ENCODE peak calls at places on chromosomes 3 and 15, in eight cellular contexts. T is activated B cell treated with CpG ODN at 0.5 μM for 24 hours, J is hippocampal formation, X is retina, Y is AG08395, O is GM12864, I is NCI-H1092 treated with DMSO at 0.1 percent for 48 hours, A is EL. C is an unnamed sample.

GRCh38 chr3:72997421-72997961 is 880 bp downstream of the PPP4R2 start:
- DNase-seq in T (peak; percentile 19), J (no peak), X (peak; percentile 63), Y (peak; percentile 31), O (no peak), I (peak; percentile 13), A (peak; percentile 69), C (peak; percentile 4)

GRCh38 chr15:69665641-69666091 is 213.0 kb downstream of the RPLP1 start:
- DNase-seq in T (no peak), J (no peak), X (peak; percentile 74), Y (no peak), O (no peak), I (no peak), A (no peak), C (no peak)

GRCh38 chr3:142983318-142983717 is 18.1 kb upstream of the U2SURP start:
- DNase-seq in T (no peak), J (no peak), X (no peak), Y (no peak), O (no peak), I (no peak), A (no peak), C (no peak)

GRCh38 chr3:133955892-133956291 is 60.2 kb upstream of the RAB6B start:
- DNase-seq in T (no peak), J (no peak), X (no peak), Y (no peak), O (no peak), I (peak; percentile 87), A (no peak), C (no peak)

GRCh38 chr3:172359231-172359630 is 89.0 kb downstream of the GHSR start:
- DNase-seq in T (no peak), J (no peak), X (no peak), Y (no peak), O (no peak), I (no peak), A (no peak), C (no peak)

GRCh38 chr15:32105258-32106248 is 75.2 kb downstream of the CHRNA7 start:
- DNase-seq in T (no peak), J (no peak), X (no peak), Y (no peak), O (no peak), I (no peak), A (no peak), C (no peak)

GRCh38 chr15:57079446-57079845 is 161.0 kb downstream of the TCF12 start:
- DNase-seq in T (no peak), J (peak; percentile 21), X (no peak), Y (no peak), O (no peak), I (no peak), A (no peak), C (no peak)

GRCh38 chr15:40891810-40892448 is 2.3 kb upstream of the VPS18 start:
- DNase-seq in T (no peak), J (peak; percentile 22), X (peak; percentile 61), Y (peak; percentile 55), O (no peak), I (peak; percentile 34), A (peak; percentile 53), C (no peak)

GRCh38 chr3:124467980-124468902 is 262.0 kb upstream of the UMPS start:
- DNase-seq in T (no peak), J (peak; percentile 22), X (peak; percentile 80), Y (peak; percentile 84), O (no peak), I (peak; percentile 61), A (peak; percentile 48), C (peak; percentile 21)

GRCh38 chr3:13718000-13718399 is 161.9 kb downstream of the WNT7A start:
- DNase-seq in T (no peak), J (no peak), X (no peak), Y (no peak), O (no peak), I (no peak), A (no peak), C (no peak)

GRCh38 chr3:17258823-17259436 is 374.2 kb downstream of the PLCL2 start:
- DNase-seq in T (no peak), J (no peak), X (peak; percentile 13), Y (peak; percentile 35), O (peak; percentile 24), I (peak; percentile 16), A (peak; percentile 32), C (no peak)

GRCh38 chr15:40878785-40879184 is 4.8 kb upstream of the RHOV start:
- DNase-seq in T (no peak), J (no peak), X (no peak), Y (no peak), O (no peak), I (no peak), A (peak; percentile 58), C (peak; percentile 56)

GRCh38 chr3:134768116-134768515 is 26.9 kb upstream of the EPHB1 start:
- DNase-seq in T (no peak), J (no peak), X (no peak), Y (no peak), O (no peak), I (no peak), A (no peak), C (no peak)

GRCh38 chr15:32855942-32856341 is 138.1 kb downstream of the GREM1 start:
- DNase-seq in T (no peak), J (no peak), X (no peak), Y (peak; percentile 87), O (no peak), I (no peak), A (peak; percentile 97), C (peak; percentile 69)

GRCh38 chr15:78316211-78317077 is 17.0 kb upstream of the SKIC8 start:
- DNase-seq in T (no peak), J (peak; percentile 60), X (peak; percentile 82), Y (no peak), O (no peak), I (peak; percentile 39), A (no peak), C (no peak)

GRCh38 chr15:28219116-28219515 is 102.9 kb downstream of the HERC2 start:
- DNase-seq in T (no peak), J (no peak), X (no peak), Y (no peak), O (no peak), I (no peak), A (no peak), C (no peak)

GRCh38 chr3:183764854-183765731 is 60.3 kb downstream of the MAP6D1 start:
- DNase-seq in T (no peak), J (no peak), X (no peak), Y (peak; percentile 45), O (no peak), I (no peak), A (peak; percentile 80), C (peak; percentile 40)

GRCh38 chr15:80609111-80609510 is 86.0 kb upstream of the ABHD17C start:
- DNase-seq in T (no peak), J (no peak), X (no peak), Y (no peak), O (no peak), I (no peak), A (no peak), C (no peak)

GRCh38 chr3:4834403-4834866 is 144.8 kb upstream of the BHLHE40 start:
- DNase-seq in T (no peak), J (no peak), X (no peak), Y (no peak), O (no peak), I (no peak), A (no peak), C (no peak)

GRCh38 chr3:95235916-95236315 is 1173.1 kb downstream of the NSUN3 start:
- DNase-seq in T (no peak), J (no peak), X (no peak), Y (no peak), O (no peak), I (no peak), A (no peak), C (no peak)

GRCh38 chr3:159929181-159929893 is 59.3 kb upstream of the IL12A start:
- DNase-seq in T (no peak), J (no peak), X (no peak), Y (peak; percentile 58), O (no peak), I (no peak), A (peak; percentile 92), C (peak; percentile 92)

GRCh38 chr3:111541391-111541790 is 606 bp upstream of the CD96 start:
- DNase-seq in T (no peak), J (no peak), X (no peak), Y (no peak), O (no peak), I (no peak), A (no peak), C (no peak)

GRCh38 chr3:52015431-52016256 is 19.9 kb upstream of the RPL29 start:
- DNase-seq in T (no peak), J (no peak), X (no peak), Y (no peak), O (no peak), I (no peak), A (no peak), C (no peak)

GRCh38 chr3:138389144-138389601 is 40.8 kb downstream of the MRAS start:
- DNase-seq in T (no peak), J (no peak), X (no peak), Y (no peak), O (no peak), I (no peak), A (peak; percentile 14), C (no peak)

GRCh38 chr3:105513042-105513441 is 146.3 kb downstream of the ALCAM start:
- DNase-seq in T (no peak), J (no peak), X (no peak), Y (peak; percentile 72), O (no peak), I (no peak), A (peak; percentile 92), C (peak; percentile 31)